ENCODE peak calls at places on chromosomes 7 and 10, in four cellular contexts. One of them, this sample, is unnamed.
A peak's percentile ranks its signal among the peaks of the same experiment; 100 is the strongest.

GRCh38 chr10:71831646-71832552 is 19.2 kb downstream of the PSAP start:
- DNase-seq in right atrium auricular region: no peak
- DNase-seq in CD8-positive, alpha-beta T cell: no peak
- DNase-seq in lower lobe of right lung: no peak
- DNase-seq in this sample: no peak

GRCh38 chr10:119469325-119469707 is 73.2 kb downstream of the RGS10 start:
- DNase-seq in right atrium auricular region: no peak
- DNase-seq in CD8-positive, alpha-beta T cell: no peak
- DNase-seq in lower lobe of right lung: no peak
- DNase-seq in this sample: no peak

GRCh38 chr7:117912421-117912820 is 39.2 kb upstream of the CTTNBP2 start:
- DNase-seq in right atrium auricular region: no peak
- DNase-seq in CD8-positive, alpha-beta T cell: no peak
- DNase-seq in lower lobe of right lung: no peak
- DNase-seq in this sample: no peak

GRCh38 chr7:43625453-43625852 is 42.5 kb downstream of the STK17A start:
- DNase-seq in right atrium auricular region: no peak
- DNase-seq in CD8-positive, alpha-beta T cell: peak; percentile 25
- DNase-seq in lower lobe of right lung: no peak
- DNase-seq in this sample: no peak

GRCh38 chr7:77450054-77450453 is 33.9 kb upstream of the GSAP start:
- DNase-seq in right atrium auricular region: no peak
- DNase-seq in CD8-positive, alpha-beta T cell: no peak
- DNase-seq in lower lobe of right lung: no peak
- DNase-seq in this sample: no peak

GRCh38 chr7:47441796-47442744 is 139.8 kb downstream of the TNS3 start:
- DNase-seq in right atrium auricular region: no peak
- DNase-seq in CD8-positive, alpha-beta T cell: no peak
- DNase-seq in lower lobe of right lung: no peak
- DNase-seq in this sample: no peak

GRCh38 chr10:96665306-96665705 is 55.0 kb downstream of the PIK3AP1 start:
- DNase-seq in right atrium auricular region: no peak
- DNase-seq in CD8-positive, alpha-beta T cell: no peak
- DNase-seq in lower lobe of right lung: no peak
- DNase-seq in this sample: no peak

GRCh38 chr7:42232275-42232674 is 4.7 kb downstream of the GLI3 start:
- DNase-seq in right atrium auricular region: no peak
- DNase-seq in CD8-positive, alpha-beta T cell: no peak
- DNase-seq in lower lobe of right lung: no peak
- DNase-seq in this sample: no peak

GRCh38 chr10:89217057-89217990 is 10.2 kb upstream of the CH25H start:
- DNase-seq in right atrium auricular region: peak; percentile 81
- DNase-seq in CD8-positive, alpha-beta T cell: peak; percentile 30
- DNase-seq in lower lobe of right lung: peak; percentile 54
- DNase-seq in this sample: no peak

GRCh38 chr7:117872565-117873055 is 631 bp downstream of the CTTNBP2 start:
- DNase-seq in right atrium auricular region: no peak
- DNase-seq in CD8-positive, alpha-beta T cell: no peak
- DNase-seq in lower lobe of right lung: no peak
- DNase-seq in this sample: no peak

GRCh38 chr10:6406220-6407033 is 173.6 kb downstream of the PRKCQ start:
- DNase-seq in right atrium auricular region: no peak
- DNase-seq in CD8-positive, alpha-beta T cell: no peak
- DNase-seq in lower lobe of right lung: no peak
- DNase-seq in this sample: no peak

GRCh38 chr10:78371118-78371517 is 337.5 kb downstream of the RPS24 start:
- DNase-seq in right atrium auricular region: no peak
- DNase-seq in CD8-positive, alpha-beta T cell: no peak
- DNase-seq in lower lobe of right lung: no peak
- DNase-seq in this sample: no peak

GRCh38 chr10:77622822-77623410 is 14.7 kb downstream of the KCNMA1 start:
- DNase-seq in right atrium auricular region: no peak
- DNase-seq in CD8-positive, alpha-beta T cell: no peak
- DNase-seq in lower lobe of right lung: no peak
- DNase-seq in this sample: no peak

GRCh38 chr7:37027557-37028341 is 303.5 kb upstream of the AOAH start:
- DNase-seq in right atrium auricular region: no peak
- DNase-seq in CD8-positive, alpha-beta T cell: no peak
- DNase-seq in lower lobe of right lung: no peak
- DNase-seq in this sample: no peak

GRCh38 chr7:36299882-36300341 is 89.8 kb upstream of the ANLN start:
- DNase-seq in right atrium auricular region: no peak
- DNase-seq in CD8-positive, alpha-beta T cell: no peak
- DNase-seq in lower lobe of right lung: no peak
- DNase-seq in this sample: no peak

DNA sequence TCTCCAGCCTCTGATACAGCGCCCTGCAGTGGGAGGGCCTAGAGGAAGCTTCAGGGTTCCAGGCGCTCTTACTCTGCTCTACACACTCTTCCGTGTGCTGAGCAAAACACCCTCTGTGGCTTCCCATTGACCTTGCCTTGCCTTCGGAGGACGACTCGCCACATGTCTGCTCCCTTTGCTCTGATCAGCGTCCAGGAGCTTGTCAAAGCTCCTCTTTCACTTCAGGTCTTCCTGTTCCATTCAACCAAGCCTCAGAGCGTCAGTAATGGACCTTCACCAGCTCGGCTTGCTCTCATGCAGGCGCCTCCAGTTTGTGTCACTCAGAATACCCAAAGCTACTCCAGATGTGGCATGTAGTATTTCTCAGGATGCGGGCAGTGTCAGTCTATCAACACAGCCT is 173.9 kb downstream of the ARID5B start:
- DNase-seq in right atrium auricular region: no peak
- DNase-seq in CD8-positive, alpha-beta T cell: no peak
- DNase-seq in lower lobe of right lung: no peak
- DNase-seq in this sample: no peak
- H3K4me1 ChIP-seq in right atrium auricular region: peaks cover 85% of the 10 kb centered on the region
- H3K4me1 ChIP-seq in CD8-positive, alpha-beta T cell: peaks cover 4% of the 10 kb centered on the region
- H3K4me1 ChIP-seq in lower lobe of right lung: peaks cover 39% of the 10 kb centered on the region
- H3K4me1 ChIP-seq in this sample: peaks cover 5% of the 10 kb centered on the region

DNA sequence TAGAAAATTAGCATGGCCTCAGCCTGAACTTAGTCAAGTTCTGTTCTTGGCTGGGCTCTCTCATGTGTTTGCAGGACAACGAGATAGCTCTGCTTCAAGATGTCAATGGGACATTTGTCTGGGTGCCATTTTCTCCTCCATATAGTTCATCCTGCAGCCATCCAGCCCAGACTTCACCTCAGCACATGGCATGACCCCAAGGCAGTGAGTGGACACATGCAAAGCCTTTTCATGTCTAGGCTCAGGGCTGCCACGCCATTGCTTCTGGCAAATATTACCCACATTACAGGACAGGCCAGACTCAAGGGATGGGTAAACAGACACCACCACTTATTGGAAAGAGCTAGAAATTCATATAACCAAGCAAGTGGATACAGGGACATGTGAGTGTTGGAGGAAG is 9.3 kb downstream of the AKR1C3 start:
- DNase-seq in right atrium auricular region: no peak
- DNase-seq in CD8-positive, alpha-beta T cell: no peak
- DNase-seq in lower lobe of right lung: no peak
- DNase-seq in this sample: no peak
- H3K4me3 ChIP-seq in right atrium auricular region: no peak overlapping the region
- H3K4me3 ChIP-seq in CD8-positive, alpha-beta T cell: no peak overlapping the region
- H3K4me3 ChIP-seq in lower lobe of right lung: no peak overlapping the region
- H3K4me3 ChIP-seq in this sample: no peak overlapping the region

GRCh38 chr10:30184397-30185033 is 125.1 kb upstream of the JCAD start:
- DNase-seq in right atrium auricular region: no peak
- DNase-seq in CD8-positive, alpha-beta T cell: no peak
- DNase-seq in lower lobe of right lung: no peak
- DNase-seq in this sample: no peak

GRCh38 chr10:30188101-30188500 is 128.7 kb upstream of the JCAD start:
- DNase-seq in right atrium auricular region: no peak
- DNase-seq in CD8-positive, alpha-beta T cell: no peak
- DNase-seq in lower lobe of right lung: no peak
- DNase-seq in this sample: no peak

GRCh38 chr10:30185916-30186315 is 126.5 kb upstream of the JCAD start:
- DNase-seq in right atrium auricular region: no peak
- DNase-seq in CD8-positive, alpha-beta T cell: no peak
- DNase-seq in lower lobe of right lung: no peak
- DNase-seq in this sample: no peak

GRCh38 chr10:30187010-30187409 is 127.6 kb upstream of the JCAD start:
- DNase-seq in right atrium auricular region: no peak
- DNase-seq in CD8-positive, alpha-beta T cell: no peak
- DNase-seq in lower lobe of right lung: no peak
- DNase-seq in this sample: no peak

DNA sequence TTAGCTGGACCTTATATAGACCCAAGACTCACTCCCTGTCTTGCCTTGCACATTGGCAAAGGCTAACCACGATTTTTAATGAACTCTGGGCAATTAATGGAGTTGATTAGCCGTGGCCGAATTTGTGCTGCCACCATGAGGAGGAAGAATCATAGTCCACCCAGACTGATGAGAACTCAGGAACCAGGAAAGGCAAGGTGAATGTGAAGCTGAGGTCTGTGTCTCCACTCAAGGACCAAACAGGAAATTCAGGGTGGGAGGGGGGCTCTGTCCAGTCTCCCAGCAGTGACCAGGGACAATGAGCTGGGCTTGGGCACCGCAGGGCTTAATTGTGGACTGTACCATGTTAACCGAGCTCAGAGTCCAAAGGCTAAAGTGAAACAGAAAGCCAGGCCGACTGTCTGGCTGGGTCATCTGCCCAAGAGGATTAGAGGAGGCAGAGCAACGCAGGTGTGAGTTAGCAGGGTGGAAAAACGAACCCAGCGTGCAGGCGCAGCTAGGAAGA is 127.0 kb upstream of the JCAD start:
- DNase-seq in right atrium auricular region: no peak
- DNase-seq in CD8-positive, alpha-beta T cell: no peak
- DNase-seq in lower lobe of right lung: no peak
- DNase-seq in this sample: peak; percentile 76
- H3K4me1 ChIP-seq in right atrium auricular region: peaks cover 21% of the 10 kb centered on the region
- H3K4me1 ChIP-seq in CD8-positive, alpha-beta T cell: no peaks in the 10 kb centered on the region
- H3K4me1 ChIP-seq in lower lobe of right lung: peaks cover 32% of the 10 kb centered on the region
- H3K4me1 ChIP-seq in this sample: no peaks in the 10 kb centered on the region

GRCh38 chr10:7857259-7857658 is 39.0 kb downstream of the TAF3 start:
- DNase-seq in right atrium auricular region: no peak
- DNase-seq in CD8-positive, alpha-beta T cell: no peak
- DNase-seq in lower lobe of right lung: no peak
- DNase-seq in this sample: no peak
- H3K4me3 ChIP-seq in right atrium auricular region: no peak overlapping the region
- H3K4me3 ChIP-seq in CD8-positive, alpha-beta T cell: no peak overlapping the region
- H3K4me3 ChIP-seq in lower lobe of right lung: no peak overlapping the region
- H3K4me3 ChIP-seq in this sample: no peak overlapping the region

GRCh38 chr7:157849726-157850125 is 512.9 kb downstream of the DNAJB6 start:
- DNase-seq in right atrium auricular region: no peak
- DNase-seq in CD8-positive, alpha-beta T cell: no peak
- DNase-seq in lower lobe of right lung: no peak
- DNase-seq in this sample: no peak
- H3K4me1 ChIP-seq in right atrium auricular region: peaks cover 7% of the 10 kb centered on the region
- H3K4me1 ChIP-seq in CD8-positive, alpha-beta T cell: peaks cover 13% of the 10 kb centered on the region
- H3K4me1 ChIP-seq in lower lobe of right lung: peaks cover 5% of the 10 kb centered on the region
- H3K4me1 ChIP-seq in this sample: no peaks in the 10 kb centered on the region

GRCh38 chr10:99534939-99535763 is 2.4 kb downstream of the NKX2-3 start:
- DNase-seq in right atrium auricular region: no peak
- DNase-seq in CD8-positive, alpha-beta T cell: no peak
- DNase-seq in lower lobe of right lung: no peak
- DNase-seq in this sample: no peak
- H3K4me3 ChIP-seq in right atrium auricular region: peak overlapping the region; percentile 38
- H3K4me3 ChIP-seq in CD8-positive, alpha-beta T cell: no peak overlapping the region
- H3K4me3 ChIP-seq in lower lobe of right lung: peak overlapping the region; percentile 36
- H3K4me3 ChIP-seq in this sample: peak overlapping the region; percentile 42

GRCh38 chr7:665751-666453 is 60.6 kb upstream of the DNAAF5 start:
- DNase-seq in right atrium auricular region: peak; percentile 66
- DNase-seq in CD8-positive, alpha-beta T cell: no peak
- DNase-seq in lower lobe of right lung: no peak
- DNase-seq in this sample: no peak
- H3K4me1 ChIP-seq in right atrium auricular region: peaks cover 44% of the 10 kb centered on the region
- H3K4me1 ChIP-seq in CD8-positive, alpha-beta T cell: peaks cover 18% of the 10 kb centered on the region
- H3K4me1 ChIP-seq in lower lobe of right lung: peaks cover 22% of the 10 kb centered on the region
- H3K4me1 ChIP-seq in this sample: no peaks in the 10 kb centered on the region

GRCh38 chr7:100897111-100897608 is 1.5 kb upstream of the ACHE start:
- DNase-seq in right atrium auricular region: no peak
- DNase-seq in CD8-positive, alpha-beta T cell: no peak
- DNase-seq in lower lobe of right lung: no peak
- DNase-seq in this sample: peak; percentile 83
- H3K4me3 ChIP-seq in right atrium auricular region: peak overlapping the region; percentile 56
- H3K4me3 ChIP-seq in CD8-positive, alpha-beta T cell: no peak overlapping the region
- H3K4me3 ChIP-seq in lower lobe of right lung: peak overlapping the region; percentile 58
- H3K4me3 ChIP-seq in this sample: peak overlapping the region; percentile 70

GRCh38 chr10:63710703-63711102 is 189.5 kb downstream of the REEP3 start:
- DNase-seq in right atrium auricular region: no peak
- DNase-seq in CD8-positive, alpha-beta T cell: no peak
- DNase-seq in lower lobe of right lung: no peak
- DNase-seq in this sample: no peak

GRCh38 chr10:63713191-63714144 is 192.3 kb downstream of the REEP3 start:
- DNase-seq in right atrium auricular region: no peak
- DNase-seq in CD8-positive, alpha-beta T cell: no peak
- DNase-seq in lower lobe of right lung: no peak
- DNase-seq in this sample: no peak

GRCh38 chr10:63712717-63713115 is 191.5 kb downstream of the REEP3 start:
- DNase-seq in right atrium auricular region: no peak
- DNase-seq in CD8-positive, alpha-beta T cell: no peak
- DNase-seq in lower lobe of right lung: no peak
- DNase-seq in this sample: no peak

GRCh38 chr10:63711361-63711760 is 190.2 kb downstream of the REEP3 start:
- DNase-seq in right atrium auricular region: no peak
- DNase-seq in CD8-positive, alpha-beta T cell: no peak
- DNase-seq in lower lobe of right lung: no peak
- DNase-seq in this sample: no peak

DNA sequence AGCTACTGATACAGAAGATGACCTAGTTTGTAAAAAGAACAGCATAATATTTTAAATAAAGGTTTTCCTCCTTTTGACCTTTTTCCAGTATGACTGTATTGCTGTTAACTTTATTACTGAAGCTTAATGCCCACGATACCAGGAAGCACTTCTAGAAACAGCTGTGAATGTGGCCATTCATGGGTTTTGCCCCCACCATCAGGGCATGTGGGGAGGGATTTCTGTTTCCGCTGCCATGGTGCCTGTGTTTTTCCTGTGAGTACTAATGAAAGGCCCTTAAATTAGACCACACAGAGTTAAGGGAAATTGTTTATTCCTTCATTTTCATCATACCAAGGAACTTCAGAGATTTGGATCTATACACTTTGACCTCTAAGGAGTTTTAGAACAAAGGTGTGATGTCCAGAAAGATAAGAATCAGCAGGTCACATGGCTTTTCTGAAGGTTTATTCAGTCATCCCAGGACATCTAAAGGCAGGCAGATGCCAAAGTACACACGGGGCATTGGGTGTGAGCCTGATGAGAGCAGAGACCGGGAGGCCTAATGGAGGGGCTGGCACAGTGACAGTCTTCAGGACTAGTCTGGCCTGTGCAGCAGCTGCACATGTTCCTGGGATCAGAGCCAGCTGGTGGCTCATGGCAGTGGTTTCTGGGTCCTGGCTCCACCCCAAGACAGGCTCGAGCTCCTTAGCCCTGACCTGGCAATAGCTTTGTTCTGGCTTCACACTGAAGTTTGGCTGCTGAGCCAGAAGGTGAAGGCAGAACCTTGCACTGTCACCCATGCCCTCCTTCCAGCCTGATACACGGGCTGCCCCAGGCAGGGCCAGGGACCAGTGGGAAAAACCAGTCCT is 190.9 kb downstream of the REEP3 start:
- DNase-seq in right atrium auricular region: peak; percentile 96
- DNase-seq in CD8-positive, alpha-beta T cell: no peak
- DNase-seq in lower lobe of right lung: peak; percentile 93
- DNase-seq in this sample: peak; percentile 94
- H3K4me1 ChIP-seq in right atrium auricular region: peaks cover 51% of the 10 kb centered on the region
- H3K4me1 ChIP-seq in CD8-positive, alpha-beta T cell: no peaks in the 10 kb centered on the region
- H3K4me1 ChIP-seq in lower lobe of right lung: peaks cover 52% of the 10 kb centered on the region
- H3K4me1 ChIP-seq in this sample: peaks cover 35% of the 10 kb centered on the region

This sample was measured in Peyer's patch.